ENCODE peak calls at places on chromosomes 5 and 9, in ten cellular contexts. One of them, this sample, is unnamed.

GRCh38 chr9:12980482-12980881 is 205.7 kb downstream of the LURAP1L start:
- DNase-seq in pancreas: no peak
- DNase-seq in bronchial epithelial cell: no peak
- DNase-seq in GM23338: no peak
- DNase-seq in fibroblast of lung: no peak
- DNase-seq in PC-9: no peak
- DNase-seq in mucosa of descending colon: no peak
- DNase-seq in cardiac muscle cell: no peak
- DNase-seq in cardiac fibroblast: no peak
- DNase-seq in OCI-LY7: no peak
- DNase-seq in this sample: no peak

GRCh38 chr5:181028032-181028819 is 11.8 kb upstream of the BTNL9 start:
- DNase-seq in PC-9: no peak
- DNase-seq in cardiac muscle cell: no peak
- DNase-seq in bronchial epithelial cell: no peak
- DNase-seq in GM23338: peak; percentile 93
- DNase-seq in pancreas: peak; percentile 45
- DNase-seq in cardiac fibroblast: no peak
- DNase-seq in fibroblast of lung: no peak
- DNase-seq in OCI-LY7: no peak
- DNase-seq in mucosa of descending colon: peak; percentile 43
- DNase-seq in this sample: no peak

GRCh38 chr5:111131356-111131755 is 39.2 kb downstream of the WDR36 start:
- DNase-seq in GM23338: peak; percentile 29
- DNase-seq in cardiac fibroblast: no peak
- DNase-seq in PC-9: no peak
- DNase-seq in cardiac muscle cell: no peak
- DNase-seq in pancreas: no peak
- DNase-seq in fibroblast of lung: no peak
- DNase-seq in mucosa of descending colon: no peak
- DNase-seq in OCI-LY7: no peak
- DNase-seq in bronchial epithelial cell: no peak
- DNase-seq in this sample: no peak

GRCh38 chr9:108609227-108609894 is 246.4 kb downstream of the ACTL7B start:
- DNase-seq in fibroblast of lung: no peak
- DNase-seq in OCI-LY7: no peak
- DNase-seq in PC-9: no peak
- DNase-seq in cardiac fibroblast: peak; percentile 5
- DNase-seq in mucosa of descending colon: no peak
- DNase-seq in pancreas: no peak
- DNase-seq in bronchial epithelial cell: peak; percentile 65
- DNase-seq in GM23338: no peak
- DNase-seq in cardiac muscle cell: no peak
- DNase-seq in this sample: no peak

GRCh38 chr9:107612136-107612535 is 122.6 kb upstream of the KLF4 start:
- DNase-seq in mucosa of descending colon: no peak
- DNase-seq in cardiac fibroblast: peak; percentile 48
- DNase-seq in pancreas: no peak
- DNase-seq in fibroblast of lung: no peak
- DNase-seq in cardiac muscle cell: peak; percentile 65
- DNase-seq in bronchial epithelial cell: no peak
- DNase-seq in PC-9: no peak
- DNase-seq in OCI-LY7: no peak
- DNase-seq in GM23338: no peak
- DNase-seq in this sample: no peak

GRCh38 chr9:86500667-86501435 is 146.6 kb upstream of the TUT7 start:
- DNase-seq in bronchial epithelial cell: peak; percentile 83
- DNase-seq in cardiac fibroblast: peak; percentile 92
- DNase-seq in fibroblast of lung: peak; percentile 95
- DNase-seq in pancreas: no peak
- DNase-seq in mucosa of descending colon: no peak
- DNase-seq in GM23338: no peak
- DNase-seq in PC-9: no peak
- DNase-seq in cardiac muscle cell: no peak
- DNase-seq in OCI-LY7: no peak
- DNase-seq in this sample: no peak

GRCh38 chr5:179906795-179907569 is 715 bp downstream of the TBC1D9B start:
- DNase-seq in cardiac fibroblast: peak; percentile 23
- DNase-seq in OCI-LY7: peak; percentile 48
- DNase-seq in PC-9: peak; percentile 39
- DNase-seq in pancreas: peak; percentile 39
- DNase-seq in mucosa of descending colon: peak; percentile 61
- DNase-seq in GM23338: peak; percentile 63
- DNase-seq in cardiac muscle cell: peak; percentile 59
- DNase-seq in bronchial epithelial cell: peak; percentile 22
- DNase-seq in fibroblast of lung: peak; percentile 14
- DNase-seq in this sample: no peak

GRCh38 chr9:120242397-120242796 is 337.6 kb downstream of the CDK5RAP2 start:
- DNase-seq in cardiac fibroblast: no peak
- DNase-seq in fibroblast of lung: no peak
- DNase-seq in pancreas: no peak
- DNase-seq in OCI-LY7: no peak
- DNase-seq in bronchial epithelial cell: no peak
- DNase-seq in mucosa of descending colon: no peak
- DNase-seq in PC-9: no peak
- DNase-seq in cardiac muscle cell: no peak
- DNase-seq in GM23338: no peak
- DNase-seq in this sample: no peak

GRCh38 chr9:10009401-10009800 is 603.4 kb downstream of the PTPRD start:
- DNase-seq in cardiac muscle cell: no peak
- DNase-seq in bronchial epithelial cell: no peak
- DNase-seq in GM23338: no peak
- DNase-seq in pancreas: no peak
- DNase-seq in OCI-LY7: no peak
- DNase-seq in cardiac fibroblast: no peak
- DNase-seq in fibroblast of lung: no peak
- DNase-seq in mucosa of descending colon: no peak
- DNase-seq in PC-9: no peak
- DNase-seq in this sample: no peak

GRCh38 chr5:32231929-32232328 is 57.8 kb upstream of the GOLPH3 start:
- DNase-seq in pancreas: no peak
- DNase-seq in bronchial epithelial cell: no peak
- DNase-seq in GM23338: no peak
- DNase-seq in OCI-LY7: no peak
- DNase-seq in cardiac fibroblast: no peak
- DNase-seq in cardiac muscle cell: peak; percentile 18
- DNase-seq in PC-9: no peak
- DNase-seq in fibroblast of lung: no peak
- DNase-seq in mucosa of descending colon: peak; percentile 31
- DNase-seq in this sample: no peak

GRCh38 chr9:78909566-78909965 is 612.6 kb downstream of the PSAT1 start:
- DNase-seq in PC-9: no peak
- DNase-seq in fibroblast of lung: peak; percentile 41
- DNase-seq in pancreas: no peak
- DNase-seq in mucosa of descending colon: no peak
- DNase-seq in cardiac muscle cell: no peak
- DNase-seq in bronchial epithelial cell: no peak
- DNase-seq in cardiac fibroblast: peak; percentile 70
- DNase-seq in GM23338: no peak
- DNase-seq in OCI-LY7: no peak
- DNase-seq in this sample: no peak

GRCh38 chr5:116671211-116671736 is 96.7 kb upstream of the SEMA6A start:
- DNase-seq in cardiac fibroblast: no peak
- DNase-seq in fibroblast of lung: no peak
- DNase-seq in cardiac muscle cell: no peak
- DNase-seq in bronchial epithelial cell: no peak
- DNase-seq in pancreas: no peak
- DNase-seq in OCI-LY7: no peak
- DNase-seq in mucosa of descending colon: no peak
- DNase-seq in GM23338: no peak
- DNase-seq in PC-9: no peak
- DNase-seq in this sample: peak; percentile 63

GRCh38 chr5:616342-617039 is 4.4 kb downstream of the CEP72 start:
- DNase-seq in mucosa of descending colon: no peak
- DNase-seq in GM23338: no peak
- DNase-seq in fibroblast of lung: no peak
- DNase-seq in PC-9: no peak
- DNase-seq in cardiac fibroblast: peak; percentile 4
- DNase-seq in bronchial epithelial cell: no peak
- DNase-seq in cardiac muscle cell: no peak
- DNase-seq in OCI-LY7: no peak
- DNase-seq in pancreas: no peak
- DNase-seq in this sample: no peak

GRCh38 chr5:127072861-127073846 is at the start of gene C5orf63:
- DNase-seq in cardiac fibroblast: peak; percentile 35
- DNase-seq in GM23338: peak; percentile 84
- DNase-seq in fibroblast of lung: peak; percentile 26
- DNase-seq in cardiac muscle cell: no peak
- DNase-seq in pancreas: peak; percentile 69
- DNase-seq in mucosa of descending colon: peak; percentile 84
- DNase-seq in PC-9: no peak
- DNase-seq in OCI-LY7: peak; percentile 82
- DNase-seq in bronchial epithelial cell: peak; percentile 29
- DNase-seq in this sample: peak; percentile 49
- H3K4me3 ChIP-seq in cardiac fibroblast: peak within 1 kb of the TSS; percentile 52
- H3K4me3 ChIP-seq in GM23338: peak within 1 kb of the TSS; percentile 67
- H3K4me3 ChIP-seq in fibroblast of lung: peak within 1 kb of the TSS; percentile 83
- H3K4me3 ChIP-seq in cardiac muscle cell: no peak within 1 kb of the TSS
- H3K4me3 ChIP-seq in pancreas: peak within 1 kb of the TSS; percentile 40
- H3K4me3 ChIP-seq in mucosa of descending colon: peak within 1 kb of the TSS; percentile 31
- H3K4me3 ChIP-seq in PC-9: peak within 1 kb of the TSS; percentile 82
- H3K4me3 ChIP-seq in OCI-LY7: peak within 1 kb of the TSS; percentile 70
- H3K4me3 ChIP-seq in bronchial epithelial cell: peak within 1 kb of the TSS; percentile 63
- H3K4me3 ChIP-seq in this sample: peak within 1 kb of the TSS; percentile 76

GRCh38 chr5:118060833-118061232 is 927.5 kb downstream of the DTWD2 start:
- DNase-seq in PC-9: no peak
- DNase-seq in bronchial epithelial cell: peak; percentile 10
- DNase-seq in fibroblast of lung: no peak
- DNase-seq in OCI-LY7: no peak
- DNase-seq in cardiac fibroblast: no peak
- DNase-seq in GM23338: peak; percentile 34
- DNase-seq in pancreas: no peak
- DNase-seq in cardiac muscle cell: no peak
- DNase-seq in mucosa of descending colon: no peak
- DNase-seq in this sample: no peak
- TF ChIP-seq CTCF in PC-9: peak; percentile 49
- TF ChIP-seq CTCF in bronchial epithelial cell: no peak
- TF ChIP-seq CTCF in fibroblast of lung: peak; percentile 24
- TF ChIP-seq CTCF in OCI-LY7: peak; percentile 46
- TF ChIP-seq CTCF in cardiac fibroblast: no peak
- TF ChIP-seq CTCF in GM23338: peak; percentile 64
- TF ChIP-seq CTCF in pancreas: no peak
- TF ChIP-seq CTCF in cardiac muscle cell: no peak
- TF ChIP-seq CTCF in mucosa of descending colon: no peak
- TF ChIP-seq CTCF in this sample: peak; percentile 23

DNA sequence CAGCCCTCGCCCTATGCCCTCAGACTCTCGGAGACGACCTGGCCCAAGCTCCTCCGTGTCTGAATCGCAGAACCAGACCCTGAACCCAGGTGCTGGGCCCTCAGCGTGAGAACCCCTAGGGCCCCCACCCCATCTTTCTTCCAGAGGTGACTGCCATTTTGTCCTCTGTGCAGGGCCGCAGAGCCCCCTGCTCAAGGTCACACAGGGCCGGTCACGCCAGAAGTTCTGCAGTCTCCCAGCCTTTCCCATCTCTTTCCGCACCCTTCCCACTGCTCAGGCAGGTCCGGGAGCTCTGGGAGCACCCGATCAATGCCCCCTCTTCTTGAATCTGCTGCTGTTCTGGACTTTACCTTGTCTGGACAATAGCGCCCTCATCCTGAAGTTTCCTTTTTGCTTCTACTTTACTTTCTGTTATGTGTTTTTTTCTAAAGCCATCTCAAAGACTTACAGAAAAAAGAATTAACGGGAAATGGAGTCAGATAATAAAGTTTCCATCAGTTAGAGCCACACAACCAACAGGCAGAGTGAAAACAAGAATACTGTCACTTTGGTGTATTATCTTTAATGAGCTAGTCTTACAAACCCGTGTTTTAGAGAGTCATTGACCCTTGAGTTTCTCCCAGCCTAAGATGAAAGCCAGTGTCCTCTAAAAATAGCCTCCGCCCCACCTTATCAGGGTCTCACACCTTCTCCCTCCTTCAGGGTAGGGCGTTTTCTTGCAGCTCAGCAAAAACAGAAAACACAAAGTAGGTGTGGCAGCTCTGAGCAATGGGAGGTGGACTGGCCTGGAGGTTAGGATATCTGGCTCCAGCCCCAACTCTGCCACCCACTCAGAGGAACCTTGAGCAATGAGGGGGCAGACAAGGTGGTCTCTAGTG is 1.8 kb downstream of the TMOD1 start:
- DNase-seq in bronchial epithelial cell: no peak
- DNase-seq in GM23338: peak; percentile 49
- DNase-seq in OCI-LY7: no peak
- DNase-seq in cardiac muscle cell: peak; percentile 73
- DNase-seq in fibroblast of lung: no peak
- DNase-seq in pancreas: peak; percentile 25
- DNase-seq in PC-9: no peak
- DNase-seq in cardiac fibroblast: no peak
- DNase-seq in mucosa of descending colon: no peak
- DNase-seq in this sample: no peak
- H3K4me3 ChIP-seq in bronchial epithelial cell: no peak overlapping the region
- H3K4me3 ChIP-seq in GM23338: peak overlapping the region; percentile 80
- H3K4me3 ChIP-seq in OCI-LY7: no peak overlapping the region
- H3K4me3 ChIP-seq in cardiac muscle cell: peak overlapping the region; percentile 86
- H3K4me3 ChIP-seq in fibroblast of lung: no peak overlapping the region
- H3K4me3 ChIP-seq in pancreas: no peak overlapping the region
- H3K4me3 ChIP-seq in PC-9: no peak overlapping the region
- H3K4me3 ChIP-seq in cardiac fibroblast: no peak overlapping the region
- H3K4me3 ChIP-seq in mucosa of descending colon: no peak overlapping the region
- H3K4me3 ChIP-seq in this sample: peak overlapping the region; percentile 74

DNA sequence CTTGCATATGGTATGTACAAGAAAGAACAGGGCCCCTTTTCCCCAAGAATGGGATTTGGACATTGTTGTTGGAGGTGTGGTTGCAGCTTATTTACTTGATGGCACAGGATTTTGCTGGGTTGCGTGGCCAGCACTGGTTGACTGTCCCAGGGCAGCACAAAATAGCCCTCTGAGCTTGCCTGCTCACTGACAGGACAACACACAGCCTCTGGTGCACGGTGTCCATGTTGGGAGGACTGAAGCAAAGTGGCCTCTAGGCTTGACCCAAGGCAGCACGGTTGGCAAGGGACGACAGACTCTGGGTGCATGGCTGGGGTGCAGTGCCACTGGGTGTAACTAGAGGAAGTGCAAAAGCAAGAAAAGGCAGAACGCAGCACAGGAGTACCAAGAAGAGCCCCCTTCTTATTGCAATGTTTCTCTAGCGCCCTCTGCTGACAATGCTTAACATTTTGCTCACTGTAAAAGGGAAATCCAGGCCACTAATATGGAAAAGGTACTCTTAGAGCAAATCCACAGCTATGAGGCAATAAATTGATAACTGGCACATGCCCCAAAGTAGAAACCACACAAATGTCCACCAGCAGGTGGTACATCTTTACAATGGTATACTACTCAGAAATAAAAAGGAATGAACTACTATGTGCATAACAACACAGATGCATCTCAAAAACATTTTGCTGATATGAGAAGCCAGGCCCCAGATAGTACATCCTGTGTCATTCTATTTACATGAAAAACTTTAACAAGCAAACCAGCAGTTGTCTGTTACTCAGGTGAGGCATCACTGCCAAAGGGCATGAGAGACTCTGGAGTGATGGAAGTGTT is 47.4 kb upstream of the BARX1 start:
- DNase-seq in fibroblast of lung: peak; percentile 62
- DNase-seq in PC-9: no peak
- DNase-seq in GM23338: peak; percentile 86
- DNase-seq in bronchial epithelial cell: peak; percentile 55
- DNase-seq in OCI-LY7: peak; percentile 62
- DNase-seq in cardiac fibroblast: peak; percentile 72
- DNase-seq in cardiac muscle cell: peak; percentile 84
- DNase-seq in pancreas: peak; percentile 30
- DNase-seq in mucosa of descending colon: no peak
- DNase-seq in this sample: peak; percentile 18
- TF ChIP-seq CTCF in fibroblast of lung: peak; percentile 72
- TF ChIP-seq CTCF in PC-9: peak; percentile 68
- TF ChIP-seq CTCF in GM23338: peak; percentile 80
- TF ChIP-seq CTCF in bronchial epithelial cell: peak; percentile 77
- TF ChIP-seq CTCF in OCI-LY7: peak; percentile 84
- TF ChIP-seq CTCF in cardiac fibroblast: peak; percentile 70
- TF ChIP-seq CTCF in cardiac muscle cell: peak; percentile 81
- TF ChIP-seq CTCF in pancreas: peak; percentile 33
- TF ChIP-seq CTCF in mucosa of descending colon: peak; percentile 26
- TF ChIP-seq CTCF in this sample: peak; percentile 81

This sample was measured in GM12864.